ENCODE peak calls at places on chromosomes 1 and 21, in eight cellular contexts. D, P, T, H, V, S, M and L are unnamed samples.

GRCh38 chr1:94315552-94316116 is 78.2 kb upstream of the ARHGAP29 start:
- DNase-seq in T (no peak), D (no peak), V (no peak), M (no peak), P (no peak), H (no peak), S (peak), L (no peak)

GRCh38 chr1:21262282-21263051 is 27.8 kb downstream of the ECE1 start:
- DNase-seq in H (peak), D (no peak), M (no peak), T (no peak), V (no peak), P (peak), S (no peak), L (no peak)

GRCh38 chr1:6208723-6209660 is 3.1 kb downstream of the RNF207 start:
- DNase-seq in T (peak), S (no peak), V (peak), M (peak), H (no peak), D (no peak), P (no peak), L (peak)

GRCh38 chr1:156786640-156787039 is 19.3 kb downstream of the PRCC start:
- DNase-seq in H (no peak), D (no peak), S (no peak), T (no peak), M (no peak), V (no peak), P (no peak), L (no peak)

GRCh38 chr1:98035587-98035986 is 114.8 kb upstream of the DPYD start:
- DNase-seq in M (no peak), T (no peak), D (no peak), S (no peak), P (no peak), V (no peak), H (no peak), L (no peak)

GRCh38 chr1:206555473-206555935 is 48.2 kb downstream of the RASSF5 start:
- DNase-seq in H (no peak), T (no peak), M (no peak), D (no peak), S (no peak), P (no peak), V (peak), L (peak)

GRCh38 chr21:17343055-17343454 is 169.8 kb upstream of the CXADR start:
- DNase-seq in T (no peak), D (no peak), H (no peak), S (no peak), M (peak), V (no peak), P (no peak), L (no peak)

GRCh38 chr1:175600721-175601440 is 142.5 kb downstream of the TNR start:
- DNase-seq in D (no peak), H (no peak), P (no peak), T (no peak), M (no peak), V (no peak), S (no peak), L (no peak)

GRCh38 chr21:41799763-41800162 is 32.9 kb upstream of the RIPK4 start:
- DNase-seq in H (no peak), D (no peak), V (no peak), M (no peak), P (no peak), T (no peak), S (no peak), L (no peak)

GRCh38 chr1:151314137-151314875 is 12.9 kb downstream of the PI4KB start:
- DNase-seq in P (peak), D (no peak), V (peak), T (peak), S (peak), H (peak), M (peak), L (no peak)

GRCh38 chr1:201069636-201070035 is 42.6 kb downstream of the CACNA1S start:
- DNase-seq in P (no peak), V (no peak), M (no peak), H (no peak), D (no peak), T (no peak), S (no peak), L (no peak)

GRCh38 chr1:33086384-33086850 is 5.5 kb downstream of the AZIN2 start:
- DNase-seq in M (peak), T (peak), H (no peak), P (peak), D (peak), V (peak), S (peak), L (peak)

GRCh38 chr1:214549604-214550338 is 1.6 kb downstream of the PTPN14 start:
- DNase-seq in M (peak), D (no peak), V (no peak), S (no peak), H (no peak), P (no peak), T (no peak), L (no peak)